ENCODE peak calls at places on chromosomes 13 and 19, in five cellular contexts. One of them, this sample, is unnamed.

GRCh38 chr13:37348916-37349653 is 243.6 kb upstream of the CSNK1A1L start:
- DNase-seq in MCF 10A: no peak
- DNase-seq in DMS 273 treated with DMSO at 0.1 percent for 48 hours: no peak
- DNase-seq in activated T-helper 1 cell treated with Interleukin-2 at 50 U/mL for 16 hours: no peak
- DNase-seq in ACHN: no peak
- DNase-seq in this sample: no peak

GRCh38 chr13:38417241-38417640 is 67.6 kb downstream of the UFM1 start:
- DNase-seq in activated T-helper 1 cell treated with Interleukin-2 at 50 U/mL for 16 hours: no peak
- DNase-seq in ACHN: no peak
- DNase-seq in DMS 273 treated with DMSO at 0.1 percent for 48 hours: no peak
- DNase-seq in MCF 10A: no peak
- DNase-seq in this sample: no peak

GRCh38 chr13:45185286-45185685 is 15.6 kb downstream of the KCTD4 start:
- DNase-seq in ACHN: no peak
- DNase-seq in activated T-helper 1 cell treated with Interleukin-2 at 50 U/mL for 16 hours: no peak
- DNase-seq in DMS 273 treated with DMSO at 0.1 percent for 48 hours: no peak
- DNase-seq in MCF 10A: no peak
- DNase-seq in this sample: no peak

GRCh38 chr19:9865732-9866627 is 30.9 kb downstream of the PIN1 start:
- DNase-seq in ACHN: no peak
- DNase-seq in DMS 273 treated with DMSO at 0.1 percent for 48 hours: no peak
- DNase-seq in MCF 10A: no peak
- DNase-seq in activated T-helper 1 cell treated with Interleukin-2 at 50 U/mL for 16 hours: peak
- DNase-seq in this sample: no peak

GRCh38 chr19:46932346-46932745 is 71.5 kb downstream of the ARHGAP35 start:
- DNase-seq in MCF 10A: peak
- DNase-seq in DMS 273 treated with DMSO at 0.1 percent for 48 hours: no peak
- DNase-seq in ACHN: peak
- DNase-seq in activated T-helper 1 cell treated with Interleukin-2 at 50 U/mL for 16 hours: no peak
- DNase-seq in this sample: no peak

GRCh38 chr13:71699342-71699741 is 167.7 kb downstream of the DACH1 start:
- DNase-seq in ACHN: no peak
- DNase-seq in activated T-helper 1 cell treated with Interleukin-2 at 50 U/mL for 16 hours: no peak
- DNase-seq in MCF 10A: no peak
- DNase-seq in DMS 273 treated with DMSO at 0.1 percent for 48 hours: no peak
- DNase-seq in this sample: no peak

GRCh38 chr19:27679905-27680304 is 1533.0 kb downstream of the UQCRFS1 start:
- DNase-seq in ACHN: no peak
- DNase-seq in activated T-helper 1 cell treated with Interleukin-2 at 50 U/mL for 16 hours: no peak
- DNase-seq in DMS 273 treated with DMSO at 0.1 percent for 48 hours: no peak
- DNase-seq in MCF 10A: no peak
- DNase-seq in this sample: no peak

GRCh38 chr13:104750377-104750776 is 1684.2 kb upstream of the SLC10A2 start:
- DNase-seq in MCF 10A: no peak
- DNase-seq in activated T-helper 1 cell treated with Interleukin-2 at 50 U/mL for 16 hours: no peak
- DNase-seq in DMS 273 treated with DMSO at 0.1 percent for 48 hours: no peak
- DNase-seq in ACHN: peak
- DNase-seq in this sample: no peak

GRCh38 chr19:36182612-36183454 is 30.6 kb upstream of the COX7A1 start:
- DNase-seq in MCF 10A: no peak
- DNase-seq in DMS 273 treated with DMSO at 0.1 percent for 48 hours: no peak
- DNase-seq in activated T-helper 1 cell treated with Interleukin-2 at 50 U/mL for 16 hours: no peak
- DNase-seq in ACHN: no peak
- DNase-seq in this sample: no peak

GRCh38 chr19:11549386-11549953 is 9.6 kb downstream of the ELOF1 start:
- DNase-seq in ACHN: no peak
- DNase-seq in activated T-helper 1 cell treated with Interleukin-2 at 50 U/mL for 16 hours: no peak
- DNase-seq in DMS 273 treated with DMSO at 0.1 percent for 48 hours: no peak
- DNase-seq in MCF 10A: no peak
- DNase-seq in this sample: no peak

GRCh38 chr13:52916483-52916990 is 68.1 kb upstream of the PCDH8 start:
- DNase-seq in DMS 273 treated with DMSO at 0.1 percent for 48 hours: no peak
- DNase-seq in ACHN: no peak
- DNase-seq in activated T-helper 1 cell treated with Interleukin-2 at 50 U/mL for 16 hours: no peak
- DNase-seq in MCF 10A: no peak
- DNase-seq in this sample: no peak

GRCh38 chr13:22014469-22014868 is 343.6 kb downstream of the FGF9 start:
- DNase-seq in MCF 10A: no peak
- DNase-seq in ACHN: no peak
- DNase-seq in DMS 273 treated with DMSO at 0.1 percent for 48 hours: no peak
- DNase-seq in activated T-helper 1 cell treated with Interleukin-2 at 50 U/mL for 16 hours: no peak
- DNase-seq in this sample: no peak

GRCh38 chr19:19955208-19955607 is 54.5 kb downstream of the ZNF93 start:
- DNase-seq in activated T-helper 1 cell treated with Interleukin-2 at 50 U/mL for 16 hours: no peak
- DNase-seq in ACHN: no peak
- DNase-seq in DMS 273 treated with DMSO at 0.1 percent for 48 hours: no peak
- DNase-seq in MCF 10A: no peak
- DNase-seq in this sample: no peak

GRCh38 chr13:95352486-95352885 is 51.2 kb upstream of the ABCC4 start:
- DNase-seq in activated T-helper 1 cell treated with Interleukin-2 at 50 U/mL for 16 hours: no peak
- DNase-seq in DMS 273 treated with DMSO at 0.1 percent for 48 hours: no peak
- DNase-seq in MCF 10A: peak
- DNase-seq in ACHN: no peak
- DNase-seq in this sample: no peak

GRCh38 chr13:44487989-44488388 is 88.1 kb downstream of the TSC22D1 start:
- DNase-seq in DMS 273 treated with DMSO at 0.1 percent for 48 hours: no peak
- DNase-seq in ACHN: no peak
- DNase-seq in activated T-helper 1 cell treated with Interleukin-2 at 50 U/mL for 16 hours: no peak
- DNase-seq in MCF 10A: no peak
- DNase-seq in this sample: no peak

GRCh38 chr19:43809762-43810696 is 7.8 kb upstream of the LYPD5 start:
- DNase-seq in activated T-helper 1 cell treated with Interleukin-2 at 50 U/mL for 16 hours: no peak
- DNase-seq in MCF 10A: peak
- DNase-seq in ACHN: peak
- DNase-seq in DMS 273 treated with DMSO at 0.1 percent for 48 hours: no peak
- DNase-seq in this sample: peak

GRCh38 chr19:37077615-37077928 is 661 bp upstream of the ZNF420 start:
- DNase-seq in ACHN: peak
- DNase-seq in activated T-helper 1 cell treated with Interleukin-2 at 50 U/mL for 16 hours: no peak
- DNase-seq in DMS 273 treated with DMSO at 0.1 percent for 48 hours: no peak
- DNase-seq in MCF 10A: no peak
- DNase-seq in this sample: peak

GRCh38 chr19:11639245-11639601 is 41.9 kb downstream of the ZNF627 start:
- DNase-seq in ACHN: no peak
- DNase-seq in DMS 273 treated with DMSO at 0.1 percent for 48 hours: no peak
- DNase-seq in MCF 10A: no peak
- DNase-seq in activated T-helper 1 cell treated with Interleukin-2 at 50 U/mL for 16 hours: no peak
- DNase-seq in this sample: no peak

GRCh38 chr19:7069904-7070226 is 362 bp downstream of the ZNF557 start:
- DNase-seq in MCF 10A: no peak
- DNase-seq in activated T-helper 1 cell treated with Interleukin-2 at 50 U/mL for 16 hours: no peak
- DNase-seq in DMS 273 treated with DMSO at 0.1 percent for 48 hours: no peak
- DNase-seq in ACHN: peak
- DNase-seq in this sample: no peak

GRCh38 chr13:51148223-51148951 is 37.3 kb upstream of the C13orf42 start:
- DNase-seq in MCF 10A: no peak
- DNase-seq in ACHN: no peak
- DNase-seq in activated T-helper 1 cell treated with Interleukin-2 at 50 U/mL for 16 hours: no peak
- DNase-seq in DMS 273 treated with DMSO at 0.1 percent for 48 hours: no peak
- DNase-seq in this sample: no peak

GRCh38 chr13:77415253-77416127 is 88.6 kb upstream of the MYCBP2 start:
- DNase-seq in activated T-helper 1 cell treated with Interleukin-2 at 50 U/mL for 16 hours: no peak
- DNase-seq in ACHN: no peak
- DNase-seq in MCF 10A: no peak
- DNase-seq in DMS 273 treated with DMSO at 0.1 percent for 48 hours: no peak
- DNase-seq in this sample: no peak

GRCh38 chr19:58577581-58578429 is 4.7 kb upstream of the MZF1 start:
- DNase-seq in activated T-helper 1 cell treated with Interleukin-2 at 50 U/mL for 16 hours: no peak
- DNase-seq in ACHN: no peak
- DNase-seq in DMS 273 treated with DMSO at 0.1 percent for 48 hours: no peak
- DNase-seq in MCF 10A: no peak
- DNase-seq in this sample: no peak

GRCh38 chr13:26601669-26602068 is 44.2 kb downstream of the WASF3 start:
- DNase-seq in ACHN: no peak
- DNase-seq in activated T-helper 1 cell treated with Interleukin-2 at 50 U/mL for 16 hours: no peak
- DNase-seq in DMS 273 treated with DMSO at 0.1 percent for 48 hours: no peak
- DNase-seq in MCF 10A: peak
- DNase-seq in this sample: no peak